ENCODE peak calls at places on chromosomes 5 and 9, in four cellular contexts. One of them, this sample, is unnamed.

GRCh38 chr9:70428781-70429180 is 14.3 kb upstream of the KLF9 start:
- DNase-seq in upper lobe of right lung: no peak
- DNase-seq in mesendoderm: no peak
- DNase-seq in colonic mucosa: no peak
- DNase-seq in this sample: no peak

GRCh38 chr9:5633243-5633642 is 4.3 kb downstream of the RIC1 start:
- DNase-seq in colonic mucosa: no peak
- DNase-seq in mesendoderm: peak; percentile 44
- DNase-seq in upper lobe of right lung: no peak
- DNase-seq in this sample: no peak

GRCh38 chr9:98057095-98057799 is 715 bp downstream of the NANS start:
- DNase-seq in upper lobe of right lung: no peak
- DNase-seq in colonic mucosa: no peak
- DNase-seq in mesendoderm: no peak
- DNase-seq in this sample: no peak

GRCh38 chr5:31137676-31138075 is 55.8 kb upstream of the CDH6 start:
- DNase-seq in upper lobe of right lung: no peak
- DNase-seq in mesendoderm: no peak
- DNase-seq in colonic mucosa: no peak
- DNase-seq in this sample: no peak

GRCh38 chr9:81861644-81862043 is 66.6 kb upstream of the SPATA31D4 start:
- DNase-seq in mesendoderm: no peak
- DNase-seq in upper lobe of right lung: no peak
- DNase-seq in colonic mucosa: no peak
- DNase-seq in this sample: no peak

GRCh38 chr9:83630938-83631457 is 8.1 kb downstream of the IDNK start:
- DNase-seq in upper lobe of right lung: no peak
- DNase-seq in colonic mucosa: no peak
- DNase-seq in mesendoderm: peak; percentile 97
- DNase-seq in this sample: no peak

GRCh38 chr5:51347704-51348103 is 35.5 kb upstream of the ISL1 start:
- DNase-seq in upper lobe of right lung: no peak
- DNase-seq in colonic mucosa: no peak
- DNase-seq in mesendoderm: peak; percentile 68
- DNase-seq in this sample: no peak

GRCh38 chr5:92518318-92518913 is 1062.6 kb downstream of the NR2F1-AS1 start:
- DNase-seq in upper lobe of right lung: no peak
- DNase-seq in mesendoderm: peak; percentile 57
- DNase-seq in colonic mucosa: no peak
- DNase-seq in this sample: no peak

GRCh38 chr5:143398451-143399237 is 4.8 kb downstream of the NR3C1 start:
- DNase-seq in colonic mucosa: no peak
- DNase-seq in mesendoderm: no peak
- DNase-seq in upper lobe of right lung: no peak
- DNase-seq in this sample: no peak

GRCh38 chr5:78547731-78548189 is 100.8 kb downstream of the LHFPL2 start:
- DNase-seq in upper lobe of right lung: no peak
- DNase-seq in mesendoderm: no peak
- DNase-seq in colonic mucosa: peak; percentile 56
- DNase-seq in this sample: peak; percentile 94

GRCh38 chr5:150780816-150781221 is 2.3 kb downstream of the SMIM3 start:
- DNase-seq in upper lobe of right lung: no peak
- DNase-seq in mesendoderm: no peak
- DNase-seq in colonic mucosa: peak; percentile 84
- DNase-seq in this sample: no peak

GRCh38 chr5:29238115-29238514 is 1955.4 kb upstream of the CDH6 start:
- DNase-seq in mesendoderm: no peak
- DNase-seq in upper lobe of right lung: no peak
- DNase-seq in colonic mucosa: no peak
- DNase-seq in this sample: no peak
- H3K27ac ChIP-seq in mesendoderm: no peak overlapping the region
- H3K27ac ChIP-seq in upper lobe of right lung: no peak overlapping the region
- H3K27ac ChIP-seq in colonic mucosa: no peak overlapping the region
- H3K27ac ChIP-seq in this sample: no peak overlapping the region

DNA sequence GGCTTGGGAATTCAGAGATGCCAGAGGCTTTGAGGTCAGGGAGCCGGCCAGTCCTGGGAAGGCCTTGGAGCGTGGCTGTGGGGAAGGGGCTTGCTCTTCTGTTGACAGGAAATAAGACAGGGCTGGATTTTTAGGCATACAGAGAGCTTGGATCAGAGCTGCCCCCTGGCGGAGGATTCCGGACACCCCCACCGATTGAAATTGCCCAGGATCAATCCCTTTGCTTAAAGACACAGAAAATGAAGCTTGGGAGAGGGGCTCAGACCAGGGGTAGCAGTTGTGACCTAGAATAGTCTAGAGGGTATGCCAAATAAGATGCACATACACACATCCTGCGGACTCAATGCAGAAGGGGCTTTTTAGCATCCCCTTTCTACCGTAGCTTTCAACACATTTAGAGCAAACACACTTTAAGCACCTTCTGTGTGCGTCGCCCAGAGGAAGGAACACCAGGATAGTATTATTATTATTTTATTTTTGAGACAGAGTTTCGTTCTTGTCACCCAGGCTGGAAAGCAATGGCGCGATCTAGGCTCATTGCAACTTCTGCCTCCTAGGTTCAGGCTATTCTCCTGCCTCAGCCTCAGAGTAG is 1.7 kb upstream of the NTMT1 start:
- DNase-seq in upper lobe of right lung: peak; percentile 83
- DNase-seq in colonic mucosa: peak; percentile 72
- DNase-seq in mesendoderm: peak; percentile 84
- DNase-seq in this sample: peak; percentile 86
- H3K4me1 ChIP-seq in upper lobe of right lung: peaks cover 43% of the 10 kb centered on the region
- H3K4me1 ChIP-seq in colonic mucosa: peaks cover 10% of the 10 kb centered on the region
- H3K4me1 ChIP-seq in mesendoderm: peaks cover 6% of the 10 kb centered on the region
- H3K4me1 ChIP-seq in this sample: no peaks in the 10 kb centered on the region

GRCh38 chr5:88956416-88956815 is 73.4 kb upstream of the MEF2C start:
- DNase-seq in mesendoderm: peak; percentile 20
- DNase-seq in colonic mucosa: no peak
- DNase-seq in upper lobe of right lung: no peak
- DNase-seq in this sample: no peak
- H3K4me3 ChIP-seq in mesendoderm: no peak overlapping the region
- H3K4me3 ChIP-seq in colonic mucosa: no peak overlapping the region
- H3K4me3 ChIP-seq in upper lobe of right lung: no peak overlapping the region
- H3K4me3 ChIP-seq in this sample: no peak overlapping the region

GRCh38 chr5:138981606-138982005 is 106.5 kb upstream of the LRRTM2 start:
- DNase-seq in mesendoderm: no peak
- DNase-seq in colonic mucosa: no peak
- DNase-seq in upper lobe of right lung: no peak
- DNase-seq in this sample: no peak
- H3K27ac ChIP-seq in mesendoderm: no peak overlapping the region
- H3K27ac ChIP-seq in colonic mucosa: no peak overlapping the region
- H3K27ac ChIP-seq in upper lobe of right lung: no peak overlapping the region
- H3K27ac ChIP-seq in this sample: no peak overlapping the region

DNA sequence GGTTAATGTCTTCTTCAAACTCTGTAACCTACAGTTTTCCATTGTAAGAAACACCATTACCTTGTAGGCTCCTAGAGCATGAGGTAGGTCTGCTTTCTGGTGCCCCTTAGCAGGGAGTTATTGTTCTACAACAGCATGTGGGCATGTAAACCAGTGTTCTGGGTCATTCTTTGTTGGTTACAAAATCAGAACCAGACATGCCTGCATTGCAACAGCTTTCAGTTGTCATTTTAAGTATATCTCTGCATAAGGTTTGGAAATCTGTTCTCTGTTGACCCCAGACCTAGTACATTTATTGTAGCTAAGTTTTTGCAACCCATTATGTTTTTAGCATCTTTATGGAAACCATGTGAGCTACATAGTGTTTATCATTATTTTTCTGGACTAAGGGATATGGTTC is 10.9 kb downstream of the RGMB start:
- DNase-seq in colonic mucosa: no peak
- DNase-seq in mesendoderm: no peak
- DNase-seq in upper lobe of right lung: no peak
- DNase-seq in this sample: no peak
- H3K4me1 ChIP-seq in colonic mucosa: peaks cover 5% of the 10 kb centered on the region
- H3K4me1 ChIP-seq in mesendoderm: peaks cover 5% of the 10 kb centered on the region
- H3K4me1 ChIP-seq in upper lobe of right lung: peaks cover 23% of the 10 kb centered on the region
- H3K4me1 ChIP-seq in this sample: peaks cover 8% of the 10 kb centered on the region

GRCh38 chr9:117744390-117744789 is 40.2 kb downstream of the TLR4 start:
- DNase-seq in colonic mucosa: no peak
- DNase-seq in upper lobe of right lung: no peak
- DNase-seq in mesendoderm: no peak
- DNase-seq in this sample: no peak
- H3K4me3 ChIP-seq in colonic mucosa: no peak overlapping the region
- H3K4me3 ChIP-seq in upper lobe of right lung: no peak overlapping the region
- H3K4me3 ChIP-seq in mesendoderm: no peak overlapping the region
- H3K4me3 ChIP-seq in this sample: peak overlapping the region; percentile 58

GRCh38 chr5:126354857-126355731 is 68.1 kb upstream of the GRAMD2B start:
- DNase-seq in upper lobe of right lung: no peak
- DNase-seq in colonic mucosa: no peak
- DNase-seq in mesendoderm: no peak
- DNase-seq in this sample: no peak

GRCh38 chr5:126351138-126351537 is 72.1 kb upstream of the GRAMD2B start:
- DNase-seq in upper lobe of right lung: no peak
- DNase-seq in colonic mucosa: no peak
- DNase-seq in mesendoderm: no peak
- DNase-seq in this sample: no peak

GRCh38 chr5:126357585-126358342 is 65.4 kb upstream of the GRAMD2B start:
- DNase-seq in colonic mucosa: no peak
- DNase-seq in upper lobe of right lung: no peak
- DNase-seq in mesendoderm: no peak
- DNase-seq in this sample: no peak

GRCh38 chr5:126355940-126356339 is 67.3 kb upstream of the GRAMD2B start:
- DNase-seq in upper lobe of right lung: no peak
- DNase-seq in colonic mucosa: no peak
- DNase-seq in mesendoderm: no peak
- DNase-seq in this sample: no peak

DNA sequence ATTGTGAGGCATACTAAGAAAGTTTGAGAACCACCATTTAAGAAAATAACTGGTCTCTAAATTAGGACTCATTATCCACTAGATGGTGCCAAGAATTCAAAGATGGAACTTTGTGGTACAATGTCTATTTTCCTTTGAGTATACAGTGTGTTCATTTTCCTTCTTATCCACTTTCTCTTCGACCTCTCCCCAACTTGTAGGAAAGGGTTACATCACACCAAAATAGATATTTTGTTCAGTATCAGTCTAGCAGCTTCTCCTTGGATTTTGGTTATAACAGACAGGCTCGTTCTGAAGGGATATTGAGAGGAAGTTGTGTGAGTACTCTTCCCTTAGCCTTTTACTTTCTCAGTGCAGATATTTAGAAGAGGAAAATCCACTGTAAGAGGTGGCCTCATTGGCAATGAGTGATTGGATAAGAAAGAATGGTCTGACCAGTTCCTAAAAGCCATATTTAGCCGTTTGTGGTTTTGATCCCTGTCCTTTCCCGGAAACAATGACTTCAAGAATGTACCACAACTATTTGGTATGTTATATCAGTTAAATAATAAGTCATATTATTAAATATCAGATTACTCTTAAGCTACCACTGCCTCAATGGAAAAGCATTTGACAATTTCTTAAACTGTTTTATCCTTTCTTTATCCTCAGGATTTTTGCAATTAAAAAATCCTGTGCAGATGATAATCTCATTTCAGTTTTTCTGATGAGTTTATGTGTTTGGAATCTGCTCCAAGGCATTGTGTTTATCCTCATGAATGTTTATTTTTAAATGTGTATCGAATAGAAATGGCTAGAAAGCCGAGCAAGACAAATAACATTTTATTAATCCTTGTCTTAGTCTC is 69.0 kb upstream of the GRAMD2B start:
- DNase-seq in mesendoderm: peak; percentile 47
- DNase-seq in colonic mucosa: no peak
- DNase-seq in upper lobe of right lung: no peak
- DNase-seq in this sample: no peak
- H3K27ac ChIP-seq in mesendoderm: no peak overlapping the region
- H3K27ac ChIP-seq in colonic mucosa: peak overlapping the region; percentile 4
- H3K27ac ChIP-seq in upper lobe of right lung: peak overlapping the region; percentile 63
- H3K27ac ChIP-seq in this sample: no peak overlapping the region

GRCh38 chr5:73633060-73633459 is 7.1 kb downstream of the ARHGEF28 start:
- DNase-seq in mesendoderm: peak; percentile 14
- DNase-seq in upper lobe of right lung: no peak
- DNase-seq in colonic mucosa: no peak
- DNase-seq in this sample: no peak
- H3K4me1 ChIP-seq in mesendoderm: no peaks in the 10 kb centered on the region
- H3K4me1 ChIP-seq in upper lobe of right lung: no peaks in the 10 kb centered on the region
- H3K4me1 ChIP-seq in colonic mucosa: no peaks in the 10 kb centered on the region
- H3K4me1 ChIP-seq in this sample: no peaks in the 10 kb centered on the region

DNA sequence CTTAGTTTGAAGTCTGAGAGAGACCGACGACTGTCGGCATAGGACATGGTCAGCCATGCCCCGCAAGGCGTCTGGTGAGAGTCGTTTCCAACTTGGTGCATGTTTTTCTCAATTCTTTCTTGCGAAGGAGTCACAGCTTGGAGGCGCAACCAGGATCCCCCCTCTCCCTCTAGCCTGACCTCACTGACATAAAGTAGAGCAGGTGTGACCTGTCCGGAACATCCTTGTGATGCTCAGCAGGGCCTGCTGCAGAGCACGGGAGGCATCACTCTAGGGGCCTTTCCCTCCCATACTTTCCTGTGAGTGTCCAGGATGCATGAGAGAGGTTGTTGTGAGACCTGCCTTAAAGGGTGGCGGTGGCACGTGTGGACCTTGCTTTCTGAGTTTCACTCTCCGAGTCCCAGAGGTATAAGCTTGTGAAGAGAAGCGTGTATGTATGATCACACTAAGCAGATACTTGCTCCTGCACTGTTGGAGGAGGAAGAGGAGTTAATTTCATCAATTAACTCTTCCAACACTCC is 5.0 kb downstream of the TENT4A start:
- DNase-seq in colonic mucosa: peak; percentile 12
- DNase-seq in mesendoderm: no peak
- DNase-seq in upper lobe of right lung: peak; percentile 40
- DNase-seq in this sample: no peak
- H3K4me3 ChIP-seq in colonic mucosa: no peak overlapping the region
- H3K4me3 ChIP-seq in mesendoderm: no peak overlapping the region
- H3K4me3 ChIP-seq in upper lobe of right lung: no peak overlapping the region
- H3K4me3 ChIP-seq in this sample: no peak overlapping the region

GRCh38 chr9:127064335-127064734 is 58.1 kb downstream of the ANGPTL2 start:
- DNase-seq in mesendoderm: no peak
- DNase-seq in upper lobe of right lung: no peak
- DNase-seq in colonic mucosa: no peak
- DNase-seq in this sample: no peak

GRCh38 chr9:127067603-127068220 is 54.7 kb downstream of the ANGPTL2 start:
- DNase-seq in mesendoderm: no peak
- DNase-seq in colonic mucosa: no peak
- DNase-seq in upper lobe of right lung: no peak
- DNase-seq in this sample: no peak

GRCh38 chr9:127066060-127066774 is 56.2 kb downstream of the ANGPTL2 start:
- DNase-seq in colonic mucosa: no peak
- DNase-seq in upper lobe of right lung: no peak
- DNase-seq in mesendoderm: no peak
- DNase-seq in this sample: no peak

GRCh38 chr9:127066775-127067111 is 55.7 kb downstream of the ANGPTL2 start:
- DNase-seq in mesendoderm: no peak
- DNase-seq in upper lobe of right lung: no peak
- DNase-seq in colonic mucosa: no peak
- DNase-seq in this sample: no peak

DNA sequence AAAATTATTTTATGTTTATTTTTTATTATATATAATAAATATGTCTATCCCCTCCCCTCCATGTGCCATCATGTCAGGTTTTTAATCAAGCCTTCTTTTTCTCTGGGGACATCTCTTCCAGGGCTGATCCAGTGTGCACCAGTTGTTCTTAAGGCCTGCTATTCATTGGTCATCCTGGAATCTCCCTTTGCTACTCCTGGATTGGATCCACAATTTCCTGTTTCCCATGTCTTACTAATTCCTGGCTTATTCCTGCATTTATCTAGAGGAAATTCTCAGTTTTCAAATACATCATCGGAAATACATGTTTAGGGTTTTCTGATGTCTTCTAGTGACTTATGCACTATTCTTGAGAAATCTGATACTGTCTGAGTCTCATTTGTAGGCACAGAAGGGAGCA is 56.8 kb downstream of the ANGPTL2 start:
- DNase-seq in upper lobe of right lung: no peak
- DNase-seq in colonic mucosa: no peak
- DNase-seq in mesendoderm: no peak
- DNase-seq in this sample: no peak
- H3K27ac ChIP-seq in upper lobe of right lung: no peak overlapping the region
- H3K27ac ChIP-seq in colonic mucosa: no peak overlapping the region
- H3K27ac ChIP-seq in mesendoderm: no peak overlapping the region
- H3K27ac ChIP-seq in this sample: no peak overlapping the region

This sample was measured in right cardiac atrium.